ENCODE peak calls at places on chromosomes 6 and 20, in seven cellular contexts. D is esophagus squamous epithelium, S is lower lobe of right lung, I is PC-3, V is IMR-90, A is left ventricle myocardium inferior, P is GM23338. L is an unnamed sample. For H3K4me1, the result is how much of the 10 kb centered on the place peaks cover.

GRCh38 chr6:73732845-73733675 is 37.1 kb downstream of the CD109 start:
- DNase-seq in D (peak), S (peak), I (peak), V (peak), A (peak), P (peak), L (peak)

GRCh38 chr6:16522937-16523336 is 238.3 kb downstream of the ATXN1 start:
- DNase-seq in D (no peak), S (no peak), I (no peak), V (no peak), A (no peak), P (no peak), L (no peak)

GRCh38 chr6:155351273-155352129 is 37.2 kb upstream of the TFB1M start:
- DNase-seq in D (no peak), S (no peak), I (no peak), V (no peak), A (no peak), P (no peak), L (no peak)

GRCh38 chr6:139062921-139063320 is 34.4 kb downstream of the ABRACL start:
- DNase-seq in D (no peak), S (no peak), I (no peak), V (peak), A (no peak), P (no peak), L (no peak)

GRCh38 chr6:54697423-54697822 is 149.1 kb upstream of the FAM83B start:
- DNase-seq in D (no peak), S (no peak), I (peak), V (peak), A (no peak), P (peak), L (peak)

GRCh38 chr6:31362751-31363150 is 5.8 kb upstream of the HLA-B start:
- DNase-seq in D (no peak), S (no peak), I (no peak), V (no peak), A (no peak), P (no peak), L (no peak)

GRCh38 chr20:59835057-59835447 is 98.4 kb downstream of the SYCP2 start:
- DNase-seq in D (no peak), S (no peak), I (peak), V (no peak), A (peak), P (no peak), L (no peak)

GRCh38 chr6:16947461-16948159 is 154.2 kb upstream of the STMND1 start:
- DNase-seq in D (no peak), S (no peak), I (peak), V (peak), A (no peak), P (peak), L (peak)

GRCh38 chr6:42714098-42714761 is 8.2 kb downstream of the PRPH2 start:
- DNase-seq in D (no peak), S (no peak), I (peak), V (peak), A (no peak), P (no peak), L (peak)

GRCh38 chr20:48107560-48107959 is 322.3 kb upstream of the SULF2 start:
- DNase-seq in D (no peak), S (no peak), I (peak), V (no peak), A (no peak), P (no peak), L (no peak)

GRCh38 chr6:34568341-34568680 is 12.2 kb upstream of the SPDEF start:
- DNase-seq in D (no peak), S (no peak), I (no peak), V (no peak), A (no peak), P (no peak), L (no peak)

GRCh38 chr20:57332105-57333089 is 2.8 kb downstream of the SPO11 start:
- DNase-seq in D (no peak), S (no peak), I (peak), V (no peak), A (no peak), P (peak), L (no peak)

GRCh38 chr20:63106108-63106764 is 99.5 kb upstream of the BHLHE23 start:
- DNase-seq in D (no peak), S (no peak), I (peak), V (peak), A (peak), P (no peak), L (no peak)

GRCh38 chr6:28393912-28394662 is 5.5 kb downstream of the ZSCAN12 start:
- DNase-seq in D (no peak), S (no peak), I (peak), V (peak), A (no peak), P (peak), L (no peak)

GRCh38 chr6:151327079-151327478 is 64.3 kb downstream of the ZBTB2 start:
- DNase-seq in D (no peak), S (no peak), I (no peak), V (no peak), A (no peak), P (no peak), L (no peak)

GRCh38 chr20:53195882-53196610 is 223.9 kb downstream of the TSHZ2 start:
- DNase-seq in D (no peak), S (no peak), I (no peak), V (no peak), A (no peak), P (no peak), L (no peak)
- TF ChIP-seq CTCF in D (no peak), S (no peak), I (no peak), V (no peak), A (no peak), P (no peak), L (no peak)

GRCh38 chr6:75282706-75283105 is 1.9 kb downstream of the TMEM30A start:
- DNase-seq in D (no peak), S (no peak), I (peak), V (no peak), A (no peak), P (no peak), L (no peak)
- H3K4me1 ChIP-seq in D (under half), S (half or more), I (under half), V (under half), A (half or more), P (under half), L (under half)

GRCh38 chr6:90892271-90892670 is 305.4 kb upstream of the MAP3K7 start:
- DNase-seq in D (no peak), S (no peak), I (no peak), V (no peak), A (no peak), P (peak), L (no peak)
- TF ChIP-seq CTCF in D (no peak), S (no peak), I (no peak), V (no peak), A (no peak), P (peak), L (peak)

DNA sequence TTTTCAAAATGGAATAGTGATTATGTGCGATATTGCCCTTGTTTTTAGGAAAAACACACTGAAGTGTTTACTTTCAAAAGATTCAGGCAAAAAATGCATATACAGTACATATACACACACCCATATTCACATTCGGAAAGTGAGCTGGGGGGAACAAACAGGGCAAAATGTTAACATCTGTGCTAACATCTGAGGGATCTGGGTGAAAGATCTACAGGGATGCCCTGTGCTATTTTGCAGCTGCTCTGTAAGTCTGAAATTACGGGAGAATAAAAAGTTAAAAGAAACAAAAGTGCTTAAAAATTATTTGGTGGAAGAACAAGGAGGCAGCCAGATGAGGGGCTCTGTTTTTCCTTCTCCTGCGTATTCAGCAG is 860 bp downstream of the CST3 start:
- DNase-seq in D (no peak), S (no peak), I (no peak), V (no peak), A (no peak), P (no peak), L (no peak)
- H3K4me1 ChIP-seq in D (under half), S (under half), I (under half), V (under half), A (half or more), P (under half), L (under half)

GRCh38 chr6:41443616-41444525 is 102.3 kb upstream of the FOXP4 start:
- DNase-seq in D (no peak), S (no peak), I (no peak), V (no peak), A (peak), P (no peak), L (no peak)

GRCh38 chr6:41445268-41445667 is 100.9 kb upstream of the FOXP4 start:
- DNase-seq in D (no peak), S (no peak), I (no peak), V (no peak), A (no peak), P (no peak), L (no peak)

GRCh38 chr6:41440958-41441357 is 105.2 kb upstream of the FOXP4 start:
- DNase-seq in D (no peak), S (no peak), I (no peak), V (no peak), A (no peak), P (no peak), L (no peak)

GRCh38 chr6:41441598-41442205 is 104.5 kb upstream of the FOXP4 start:
- DNase-seq in D (no peak), S (peak), I (no peak), V (no peak), A (no peak), P (no peak), L (no peak)

GRCh38 chr6:41442800-41443501 is 103.2 kb upstream of the FOXP4 start:
- DNase-seq in D (no peak), S (peak), I (no peak), V (peak), A (peak), P (peak), L (no peak)
- TF ChIP-seq CTCF in D (no peak), S (peak), I (peak), V (peak), A (peak), P (peak), L (peak)

GRCh38 chr6:11356404-11357155 is 124.1 kb upstream of the NEDD9 start:
- DNase-seq in D (no peak), S (no peak), I (no peak), V (no peak), A (peak), P (no peak), L (peak)
- H3K4me1 ChIP-seq in D (under half), S (under half), I (under half), V (under half), A (half or more), P (under half), L (under half)

GRCh38 chr20:18754030-18754659 is 59.4 kb upstream of the SCP2D1 start:
- DNase-seq in D (no peak), S (no peak), I (no peak), V (peak), A (no peak), P (no peak), L (no peak)
- TF ChIP-seq CTCF in D (no peak), S (no peak), I (no peak), V (no peak), A (no peak), P (no peak), L (no peak)

GRCh38 chr6:15303920-15304291 is 58.0 kb downstream of the JARID2 start:
- DNase-seq in D (no peak), S (no peak), I (no peak), V (no peak), A (no peak), P (no peak), L (no peak)

GRCh38 chr6:15303162-15303919 is 57.5 kb downstream of the JARID2 start:
- DNase-seq in D (no peak), S (no peak), I (no peak), V (no peak), A (no peak), P (no peak), L (no peak)

GRCh38 chr6:15305909-15306308 is 60.0 kb downstream of the JARID2 start:
- DNase-seq in D (no peak), S (no peak), I (no peak), V (no peak), A (no peak), P (no peak), L (no peak)

GRCh38 chr6:15304337-15305078 is 58.6 kb downstream of the JARID2 start:
- DNase-seq in D (no peak), S (no peak), I (no peak), V (no peak), A (no peak), P (no peak), L (no peak)

GRCh38 chr6:15305496-15305895 is 59.6 kb downstream of the JARID2 start:
- DNase-seq in D (no peak), S (no peak), I (no peak), V (no peak), A (no peak), P (no peak), L (no peak)
- H3K4me1 ChIP-seq in D (under half), S (under half), I (under half), V (under half), A (half or more), P (half or more), L (under half)

DNA sequence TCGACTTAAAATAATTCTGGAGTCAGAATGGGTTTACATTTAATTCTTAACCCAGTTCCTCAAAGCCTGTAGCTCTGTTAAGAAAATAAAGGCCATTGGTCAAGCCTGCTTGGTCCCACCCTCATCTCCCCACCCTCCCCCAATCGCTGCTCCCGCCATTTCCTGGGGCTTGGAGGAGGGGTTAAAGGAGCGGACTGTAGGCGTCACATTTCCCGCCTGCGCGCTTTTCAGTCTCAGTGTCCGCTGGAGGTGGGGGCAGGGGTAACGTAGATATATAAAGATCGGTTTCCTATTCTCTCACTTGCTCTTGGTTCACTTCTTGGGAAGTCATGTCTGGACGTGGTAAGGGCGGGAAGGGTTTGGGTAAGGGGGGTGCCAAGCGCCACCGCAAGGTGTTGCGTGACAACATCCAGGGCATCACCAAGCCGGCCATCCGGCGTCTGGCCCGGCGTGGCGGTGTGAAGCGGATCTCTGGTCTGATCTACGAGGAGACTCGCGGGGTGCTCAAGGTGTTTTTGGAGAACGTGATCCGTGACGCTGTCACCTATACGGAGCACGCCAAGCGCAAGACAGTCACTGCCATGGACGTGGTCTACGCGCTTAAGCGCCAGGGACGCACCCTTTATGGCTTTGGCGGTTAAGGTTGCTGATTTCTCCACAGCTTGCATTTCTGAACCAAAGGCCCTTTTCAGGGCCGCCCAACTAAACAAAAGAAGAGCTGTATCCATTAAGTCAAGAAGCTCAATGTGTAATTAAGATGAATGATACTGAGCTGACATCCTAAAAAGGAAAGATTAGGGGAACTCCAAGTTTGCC is 59.0 kb downstream of the TRIM38 start:
- DNase-seq in D (peak), S (peak), I (peak), V (peak), A (peak), P (peak), L (peak)
- TF ChIP-seq CTCF in D (no peak), S (no peak), I (no peak), V (no peak), A (no peak), P (no peak), L (no peak)

GRCh38 chr20:35306931-35307517 is 14.8 kb upstream of the FAM83C start:
- DNase-seq in D (no peak), S (no peak), I (peak), V (peak), A (peak), P (peak), L (peak)
- H3K4me1 ChIP-seq in D (under half), S (under half), I (half or more), V (half or more), A (under half), P (under half), L (half or more)